ENCODE peak calls at places on chromosomes 13 and 19, in five cellular contexts. F is ascending aorta, Y is H1, K is fibroblast of pulmonary artery, Z is endothelial cell. W is an unnamed sample.

GRCh38 chr19:35522745-35523327 is 5.3 kb downstream of the SBSN start:
- DNase-seq in F (no peak), Y (no peak), K (no peak), Z (no peak), W (no peak)

GRCh38 chr19:21677696-21678418 is 89.5 kb downstream of the ZNF100 start:
- DNase-seq in F (no peak), Y (no peak), K (no peak), Z (no peak), W (no peak)

GRCh38 chr19:9070066-9070465 is 16.8 kb upstream of the OR1M1 start:
- DNase-seq in F (no peak), Y (no peak), K (no peak), Z (no peak), W (no peak)

GRCh38 chr19:19459099-19459498 is 53.6 kb downstream of the GATAD2A start:
- DNase-seq in F (no peak), Y (no peak), K (peak), Z (no peak), W (no peak)

GRCh38 chr13:27851481-27851880 is 59.2 kb downstream of the GSX1 start:
- DNase-seq in F (no peak), Y (no peak), K (no peak), Z (no peak), W (no peak)

GRCh38 chr19:3196064-3196932 is 10.6 kb downstream of the NCLN start:
- DNase-seq in F (no peak), Y (no peak), K (no peak), Z (no peak), W (no peak)

GRCh38 chr19:1489463-1489971 is 633 bp downstream of the PCSK4 start:
- DNase-seq in F (no peak), Y (no peak), K (no peak), Z (no peak), W (peak)

GRCh38 chr13:48630791-48631190 is 22.9 kb upstream of the CYSLTR2 start:
- DNase-seq in F (no peak), Y (no peak), K (no peak), Z (no peak), W (no peak)

GRCh38 chr13:97369269-97369893 is 64.6 kb upstream of the RAP2A start:
- DNase-seq in F (no peak), Y (no peak), K (no peak), Z (no peak), W (no peak)

GRCh38 chr13:97878421-97879375 is 74.8 kb upstream of the IPO5 start:
- DNase-seq in F (no peak), Y (no peak), K (no peak), Z (no peak), W (no peak)

GRCh38 chr19:29810504-29810871 is 1.3 kb upstream of the CCNE1 start:
- DNase-seq in F (no peak), Y (no peak), K (no peak), Z (no peak), W (no peak)

GRCh38 chr13:53784331-53784730 is 755.7 kb downstream of the OLFM4 start:
- DNase-seq in F (no peak), Y (no peak), K (no peak), Z (no peak), W (no peak)

GRCh38 chr19:35518313-35518712 is 4.9 kb upstream of the DMKN start:
- DNase-seq in F (no peak), Y (no peak), K (peak), Z (no peak), W (no peak)

GRCh38 chr13:101283782-101284181 is 132.5 kb downstream of the NALCN start:
- DNase-seq in F (no peak), Y (no peak), K (no peak), Z (no peak), W (peak)

GRCh38 chr13:41428155-41428554 is 29.2 kb upstream of the RGCC start:
- DNase-seq in F (no peak), Y (no peak), K (peak), Z (peak), W (no peak)

GRCh38 chr19:35509018-35509652 is 4.3 kb downstream of the DMKN start:
- DNase-seq in F (no peak), Y (no peak), K (no peak), Z (peak), W (no peak)

GRCh38 chr13:65926750-65927171 is 1303.4 kb downstream of the PCDH9 start:
- DNase-seq in F (no peak), Y (peak), K (no peak), Z (peak), W (peak)

GRCh38 chr13:31944262-31945160 is 87.1 kb upstream of the FRY start:
- DNase-seq in F (no peak), Y (no peak), K (no peak), Z (no peak), W (no peak)

GRCh38 chr13:74485757-74486156 is 351.6 kb upstream of the KLF12 start:
- DNase-seq in F (no peak), Y (no peak), K (no peak), Z (no peak), W (no peak)

GRCh38 chr13:97268772-97269171 is 46.6 kb downstream of the MBNL2 start:
- DNase-seq in F (no peak), Y (no peak), K (peak), Z (peak), W (no peak)

GRCh38 chr19:30563691-30564090 is 191.5 kb downstream of the ZNF536 start:
- DNase-seq in F (no peak), Y (no peak), K (no peak), Z (no peak), W (no peak)

GRCh38 chr13:49319555-49320350 is 72.0 kb downstream of the CDADC1 start:
- DNase-seq in F (no peak), Y (no peak), K (peak), Z (no peak), W (no peak)

GRCh38 chr13:58547419-58547818 is 915.9 kb downstream of the PCDH17 start:
- DNase-seq in F (no peak), Y (no peak), K (no peak), Z (no peak), W (no peak)

GRCh38 chr13:34076943-34077703 is 259.2 kb downstream of the RFC3 start:
- DNase-seq in F (no peak), Y (no peak), K (peak), Z (no peak), W (no peak)

GRCh38 chr19:50983625-50984292 is at the start of gene KLK7:
- DNase-seq in F (no peak), Y (no peak), K (no peak), Z (no peak), W (no peak)

GRCh38 chr19:15316498-15316897 is 15.8 kb downstream of the BRD4 start:
- DNase-seq in F (no peak), Y (no peak), K (no peak), Z (no peak), W (no peak)

GRCh38 chr19:4694211-4694987 is 24.3 kb upstream of the MYDGF start:
- DNase-seq in F (no peak), Y (no peak), K (peak), Z (no peak), W (no peak)

GRCh38 chr19:4310247-4311121 is 6.1 kb downstream of the FSD1 start:
- DNase-seq in F (no peak), Y (peak), K (no peak), Z (no peak), W (no peak)

GRCh38 chr19:15294591-15294990 is 37.7 kb downstream of the BRD4 start:
- DNase-seq in F (no peak), Y (no peak), K (peak), Z (no peak), W (no peak)

GRCh38 chr13:93227906-93228801 is 1.5 kb downstream of the GPC6 start:
- DNase-seq in F (no peak), Y (no peak), K (peak), Z (peak), W (peak)
- TF ChIP-seq CTCF in F (peak), Y (peak), K (peak), Z (peak), W (peak)

DNA sequence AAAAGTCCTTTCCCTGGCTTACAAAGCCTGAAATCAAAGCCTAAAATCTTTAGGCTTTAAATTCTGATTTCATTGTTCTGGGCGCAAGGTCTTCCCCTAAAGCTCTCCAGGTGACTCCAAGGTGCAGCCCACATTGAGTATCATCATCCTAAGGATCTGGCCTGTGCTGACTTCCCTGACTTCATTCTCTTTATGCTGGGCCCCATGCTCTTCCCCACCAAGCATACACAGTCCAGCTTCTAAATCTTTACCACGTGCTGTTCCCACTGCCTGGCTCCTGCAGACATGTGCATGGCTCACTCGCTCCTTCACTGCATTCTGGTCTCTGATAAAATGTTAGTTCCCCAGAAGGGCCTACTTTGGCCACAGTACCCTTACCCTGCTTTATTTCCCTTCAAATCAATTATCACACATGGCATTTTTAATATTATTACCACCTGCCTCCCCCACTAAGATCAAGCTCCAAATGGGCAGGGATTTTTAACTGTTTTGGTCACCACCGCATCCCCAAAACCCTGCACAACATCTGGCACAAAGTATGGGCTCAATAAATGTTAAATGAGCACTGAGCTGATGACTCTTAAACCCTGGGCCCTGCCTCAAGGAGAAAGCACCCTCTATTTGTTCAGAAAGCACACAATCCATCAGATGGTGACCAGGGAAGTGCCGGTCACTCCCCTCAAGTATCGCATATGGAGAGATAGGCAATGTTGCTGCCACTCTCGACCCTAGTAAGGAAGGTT is 3.3 kb downstream of the FBL start:
- DNase-seq in F (no peak), Y (no peak), K (no peak), Z (no peak), W (no peak)
- TF ChIP-seq CTCF in F (no peak), Y (no peak), K (no peak), Z (peak), W (no peak)

DNA sequence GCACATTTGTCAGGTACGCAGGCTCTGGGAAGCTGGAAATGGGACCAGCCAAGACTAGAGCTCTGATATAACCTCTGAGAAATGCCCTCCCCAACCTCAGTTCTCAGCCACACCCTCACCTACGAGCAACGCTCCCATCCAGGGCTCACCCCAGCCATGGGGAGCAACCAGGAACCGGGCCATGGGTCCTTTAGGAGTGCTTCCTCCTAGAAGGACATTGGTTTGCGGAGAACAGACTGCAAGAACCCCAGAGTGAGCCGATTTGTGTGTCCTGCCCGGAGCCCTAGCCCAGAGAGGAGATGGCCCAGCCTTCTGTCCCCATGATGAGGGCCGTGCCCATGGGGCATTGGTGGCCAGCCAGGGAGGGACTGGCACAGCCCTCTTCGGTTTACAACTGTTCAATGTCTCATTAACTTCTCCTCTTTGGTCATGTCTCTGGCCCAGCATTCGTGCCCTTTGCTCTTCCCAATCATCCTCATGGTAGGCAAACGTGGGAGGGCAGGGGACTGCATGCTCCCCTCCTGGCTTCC is 32.9 kb upstream of the IGSF23 start:
- DNase-seq in F (no peak), Y (no peak), K (no peak), Z (no peak), W (no peak)
- TF ChIP-seq CTCF in F (no peak), Y (no peak), K (no peak), Z (no peak), W (no peak)

GRCh38 chr13:23634897-23635296 is 64.7 kb downstream of the TNFRSF19 start:
- DNase-seq in F (no peak), Y (no peak), K (no peak), Z (no peak), W (no peak)
- TF ChIP-seq CTCF in F (no peak), Y (no peak), K (no peak), Z (no peak), W (no peak)

GRCh38 chr13:38417727-38418126 is 68.1 kb downstream of the UFM1 start:
- DNase-seq in F (no peak), Y (no peak), K (peak), Z (peak), W (no peak)
- TF ChIP-seq CTCF in F (no peak), Y (peak), K (peak), Z (peak), W (peak)

GRCh38 chr19:13100871-13101589 is 1.6 kb downstream of the LYL1 start:
- DNase-seq in F (no peak), Y (no peak), K (no peak), Z (no peak), W (no peak)
- TF ChIP-seq CTCF in F (peak), Y (peak), K (peak), Z (peak), W (no peak)

GRCh38 chr13:71621152-71622124 is 245.6 kb downstream of the DACH1 start:
- DNase-seq in F (no peak), Y (no peak), K (no peak), Z (no peak), W (no peak)
- TF ChIP-seq CTCF in F (no peak), Y (no peak), K (no peak), Z (no peak), W (no peak)

DNA sequence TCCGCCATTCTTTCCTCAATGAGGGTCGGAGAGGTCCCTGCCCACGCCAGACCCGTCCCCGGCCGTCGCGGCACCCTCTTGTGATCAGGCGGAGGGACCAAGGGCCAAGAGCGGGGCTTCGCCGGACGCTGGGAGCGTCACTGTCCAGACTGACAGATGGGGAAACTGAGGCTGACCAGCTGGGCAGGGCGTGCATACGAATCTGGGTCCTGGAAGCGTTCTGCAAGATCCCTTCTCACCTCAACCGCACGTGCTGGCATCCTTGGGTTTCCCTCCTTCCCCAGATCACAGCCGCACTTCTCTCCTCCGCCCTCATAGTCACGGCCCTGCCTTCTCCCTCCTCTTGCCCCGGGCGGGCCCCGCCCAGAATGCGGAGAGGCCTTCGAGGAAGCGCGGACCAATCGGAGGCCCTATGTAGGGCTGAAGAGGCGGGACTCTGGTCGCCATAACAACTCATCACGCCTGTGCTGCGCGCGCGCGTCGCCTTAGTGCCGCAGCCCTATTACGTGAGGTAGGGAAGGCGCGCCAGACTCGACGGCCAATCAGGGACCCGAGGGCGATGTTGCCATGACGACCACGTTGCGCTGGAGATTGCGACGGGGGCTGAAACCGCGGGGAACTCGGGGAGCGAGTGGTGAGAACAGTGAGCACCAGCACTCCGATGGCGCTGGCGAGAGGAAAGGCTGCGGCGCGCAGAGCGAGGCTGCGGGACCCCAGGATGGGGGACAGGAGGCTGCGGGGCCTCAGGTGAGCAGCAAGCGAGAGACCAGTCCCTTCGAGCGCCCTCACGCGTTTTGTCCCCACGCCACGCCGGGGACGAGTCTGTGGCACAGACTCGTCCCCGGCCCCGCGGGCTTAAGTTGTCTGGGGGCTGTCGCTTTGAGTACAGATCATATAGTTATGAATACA is 5.7 kb downstream of the RNF225 start:
- DNase-seq in F (peak), Y (peak), K (peak), Z (peak), W (peak)
- TF ChIP-seq CTCF in F (peak), Y (no peak), K (no peak), Z (no peak), W (no peak)

GRCh38 chr13:36211567-36211966 is 2.8 kb downstream of the SOHLH2 start:
- DNase-seq in F (no peak), Y (no peak), K (no peak), Z (no peak), W (no peak)

GRCh38 chr13:36212789-36213188 is 1.6 kb downstream of the SOHLH2 start:
- DNase-seq in F (no peak), Y (no peak), K (no peak), Z (no peak), W (no peak)

DNA sequence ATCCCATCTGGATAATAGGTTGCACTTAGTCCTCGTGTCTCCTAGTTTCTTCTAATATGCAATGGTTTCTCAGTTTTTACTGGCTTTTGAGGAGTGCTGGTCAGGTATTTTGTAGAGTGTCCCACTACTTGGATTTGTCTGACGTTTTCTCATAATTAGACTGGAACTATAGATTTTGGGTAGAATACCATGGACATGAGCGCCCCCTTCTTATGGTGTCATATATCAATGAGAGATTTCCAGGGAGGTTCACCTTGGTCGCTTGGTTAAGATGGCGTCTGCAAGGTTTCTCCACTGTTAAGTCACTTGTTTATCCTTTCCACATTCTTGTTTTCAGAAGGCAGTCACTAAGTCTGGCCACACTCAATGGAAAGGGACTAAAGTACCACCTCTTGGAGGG is 6.7 kb downstream of the SOHLH2 start:
- DNase-seq in F (no peak), Y (no peak), K (peak), Z (no peak), W (no peak)
- TF ChIP-seq CTCF in F (peak), Y (peak), K (no peak), Z (no peak), W (no peak)

W was measured in glutamatergic neuron.